ENCODE peak calls at places on chromosome 20, in nine cellular contexts. V is iris pigment epithelial cell; Q is caudate nucleus; F is CD8-positive, alpha-beta memory T cell; W is SJSA1; X is activated T-cell treated with anti-CD3 and anti-CD28 coated beads, Interleukin-2, amount 50 U/mL, for 72 hours; I is foreskin fibroblast; U is central memory CD4-positive, alpha-beta T cell; K is NCI-H1694 treated with DMSO at 0.1 percent for 48 hours. G is an unnamed sample.

GRCh38 chr20:35444226-35444625 is 6.2 kb upstream of the GDF5 start:
- DNase-seq in K (no peak), Q (no peak), V (no peak), U (no peak), X (no peak), W (no peak), I (no peak), F (no peak), G (no peak)

GRCh38 chr20:13396036-13396435 is 175.0 kb downstream of the ISM1 start:
- DNase-seq in W (peak; percentile 68), V (peak; percentile 32), Q (no peak), K (no peak), X (no peak), F (no peak), U (no peak), I (no peak), G (no peak)

GRCh38 chr20:51156041-51156795 is 133.3 kb upstream of the KCNG1 start:
- DNase-seq in K (no peak), F (no peak), V (peak; percentile 68), U (no peak), X (no peak), I (peak; percentile 16), Q (peak; percentile 17), W (no peak), G (no peak)

GRCh38 chr20:1474817-1475603 is 8.4 kb upstream of the NSFL1C start:
- DNase-seq in W (no peak), F (no peak), K (no peak), V (no peak), U (no peak), Q (no peak), I (no peak), X (no peak), G (no peak)

GRCh38 chr20:45337367-45338120 is 10.7 kb downstream of the SDC4 start:
- DNase-seq in I (peak; percentile 94), K (no peak), W (peak; percentile 82), Q (no peak), F (no peak), U (no peak), V (peak; percentile 96), X (no peak), G (no peak)

GRCh38 chr20:61874421-61875068 is 191.1 kb downstream of the TAF4 start:
- DNase-seq in I (peak; percentile 2), Q (no peak), V (peak; percentile 35), K (no peak), X (no peak), U (no peak), W (no peak), F (no peak), G (no peak)

GRCh38 chr20:24634855-24635254 is 165.4 kb downstream of the SYNDIG1 start:
- DNase-seq in V (peak; percentile 78), X (no peak), W (peak; percentile 78), I (peak; percentile 84), U (no peak), F (no peak), Q (peak; percentile 51), K (no peak), G (no peak)

GRCh38 chr20:56249244-56249955 is 868 bp downstream of the MC3R start:
- DNase-seq in X (peak; percentile 23), F (no peak), K (no peak), I (no peak), U (no peak), Q (no peak), W (no peak), V (peak; percentile 2), G (no peak)

GRCh38 chr20:19976595-19977372 is 40.4 kb upstream of the NAA20 start:
- DNase-seq in X (no peak), I (peak; percentile 77), W (peak; percentile 98), F (no peak), Q (peak; percentile 66), V (peak; percentile 91), K (no peak), U (peak; percentile 10), G (peak; percentile 85)

GRCh38 chr20:56807118-56807517 is 178.0 kb downstream of the TFAP2C start:
- DNase-seq in K (no peak), I (no peak), X (no peak), V (no peak), U (no peak), W (no peak), Q (no peak), F (no peak), G (no peak)

GRCh38 chr20:50399003-50399916 is 110.9 kb upstream of the PTPN1 start:
- DNase-seq in I (no peak), Q (peak; percentile 25), F (no peak), U (no peak), X (no peak), V (no peak), W (no peak), K (no peak), G (no peak)

GRCh38 chr20:24693466-24694156 is 224.2 kb downstream of the SYNDIG1 start:
- DNase-seq in I (no peak), F (no peak), U (no peak), Q (no peak), X (no peak), K (no peak), V (no peak), W (no peak), G (no peak)

GRCh38 chr20:11698124-11698523 is 219.6 kb upstream of the BTBD3 start:
- DNase-seq in W (no peak), I (no peak), V (no peak), K (no peak), X (no peak), Q (no peak), F (no peak), U (no peak), G (no peak)

GRCh38 chr20:33689493-33689892 is 3.3 kb upstream of the E2F1 start:
- DNase-seq in Q (no peak), U (no peak), X (no peak), I (no peak), K (no peak), V (no peak), W (no peak), F (no peak), G (no peak)

GRCh38 chr20:37907677-37908397 is 4.9 kb downstream of the VSTM2L start:
- DNase-seq in U (no peak), K (no peak), I (peak; percentile 11), W (peak; percentile 71), Q (no peak), F (no peak), X (no peak), V (peak; percentile 83), G (no peak)

GRCh38 chr20:6533828-6534388 is 233.6 kb upstream of the BMP2 start:
- DNase-seq in K (no peak), W (peak; percentile 85), U (no peak), F (no peak), I (peak; percentile 43), X (no peak), V (peak; percentile 98), Q (no peak), G (no peak)

GRCh38 chr20:11178946-11179654 is 505.3 kb upstream of the JAG1 start:
- DNase-seq in U (no peak), V (peak; percentile 92), W (peak; percentile 41), K (no peak), X (no peak), I (peak; percentile 54), Q (no peak), F (no peak), G (peak; percentile 29)

GRCh38 chr20:57772349-57772964 is 62.6 kb upstream of the PMEPA1 start:
- DNase-seq in K (no peak), U (peak; percentile 26), X (peak; percentile 29), F (no peak), W (peak; percentile 79), I (peak; percentile 71), Q (no peak), V (peak; percentile 71), G (peak; percentile 78)

GRCh38 chr20:278181-278580 is 12.4 kb downstream of the C20orf96 start:
- DNase-seq in U (no peak), W (no peak), K (no peak), X (no peak), V (no peak), Q (no peak), F (no peak), I (no peak), G (no peak)

GRCh38 chr20:25030007-25030648 is 27.8 kb downstream of the ACSS1 start:
- DNase-seq in K (no peak), X (no peak), Q (no peak), F (no peak), I (no peak), W (no peak), U (no peak), V (no peak), G (no peak)

GRCh38 chr20:50710492-50711063 is 19.2 kb upstream of the RIPOR3 start:
- DNase-seq in V (peak; percentile 49), X (no peak), K (no peak), U (no peak), Q (no peak), I (peak; percentile 82), W (no peak), F (no peak), G (no peak)

GRCh38 chr20:59084041-59084841 is 41.7 kb upstream of the PRELID3B start:
- DNase-seq in X (no peak), I (no peak), Q (no peak), K (peak; percentile 29), V (no peak), W (no peak), U (no peak), F (no peak), G (no peak)